ENCODE peak calls at places on chromosomes 12 and 14, in five cellular contexts. One of them, this sample, is unnamed.

GRCh38 chr14:74611672-74612345 is at the start of gene LTBP2:
- DNase-seq in IMR-90: peak; percentile 31
- DNase-seq in HFFc6: no peak
- DNase-seq in uterus: peak; percentile 60
- DNase-seq in GM20000: peak; percentile 38
- DNase-seq in this sample: no peak

GRCh38 chr12:25347716-25348261 is 97.1 kb upstream of the KRAS start:
- DNase-seq in IMR-90: no peak
- DNase-seq in HFFc6: no peak
- DNase-seq in uterus: no peak
- DNase-seq in GM20000: no peak
- DNase-seq in this sample: peak; percentile 11

GRCh38 chr14:68363841-68364711 is 428.8 kb downstream of the ZFP36L1 start:
- DNase-seq in IMR-90: peak; percentile 62
- DNase-seq in HFFc6: no peak
- DNase-seq in uterus: no peak
- DNase-seq in GM20000: no peak
- DNase-seq in this sample: peak; percentile 61

GRCh38 chr12:108129017-108129812 is at the start of gene WSCD2:
- DNase-seq in IMR-90: no peak
- DNase-seq in HFFc6: no peak
- DNase-seq in uterus: peak; percentile 68
- DNase-seq in GM20000: no peak
- DNase-seq in this sample: peak; percentile 3

GRCh38 chr14:69845787-69846186 is 33.4 kb upstream of the SMOC1 start:
- DNase-seq in IMR-90: peak; percentile 4
- DNase-seq in HFFc6: no peak
- DNase-seq in uterus: no peak
- DNase-seq in GM20000: peak; percentile 14
- DNase-seq in this sample: no peak

GRCh38 chr12:12877145-12877544 is 14.2 kb upstream of the GPRC5A start:
- DNase-seq in IMR-90: no peak
- DNase-seq in HFFc6: no peak
- DNase-seq in uterus: no peak
- DNase-seq in GM20000: no peak
- DNase-seq in this sample: no peak

GRCh38 chr12:67939611-67940010 is 49.6 kb upstream of the IFNG-AS1 start:
- DNase-seq in IMR-90: no peak
- DNase-seq in HFFc6: no peak
- DNase-seq in uterus: no peak
- DNase-seq in GM20000: no peak
- DNase-seq in this sample: no peak

GRCh38 chr12:58557156-58557555 is 363.1 kb downstream of the LRIG3 start:
- DNase-seq in IMR-90: peak; percentile 83
- DNase-seq in HFFc6: peak; percentile 58
- DNase-seq in uterus: no peak
- DNase-seq in GM20000: no peak
- DNase-seq in this sample: peak; percentile 92

GRCh38 chr14:66003082-66003740 is 483.0 kb upstream of the CCDC196 start:
- DNase-seq in IMR-90: no peak
- DNase-seq in HFFc6: no peak
- DNase-seq in uterus: no peak
- DNase-seq in GM20000: no peak
- DNase-seq in this sample: no peak

GRCh38 chr12:94187351-94187750 is 39.0 kb downstream of the PLXNC1 start:
- DNase-seq in IMR-90: no peak
- DNase-seq in HFFc6: no peak
- DNase-seq in uterus: no peak
- DNase-seq in GM20000: no peak
- DNase-seq in this sample: no peak

GRCh38 chr12:11134300-11134699 is at the start of gene TAS2R30:
- DNase-seq in IMR-90: no peak
- DNase-seq in HFFc6: no peak
- DNase-seq in uterus: no peak
- DNase-seq in GM20000: no peak
- DNase-seq in this sample: no peak

GRCh38 chr12:38771871-38772270 is 133.5 kb downstream of the CPNE8 start:
- DNase-seq in IMR-90: no peak
- DNase-seq in HFFc6: no peak
- DNase-seq in uterus: no peak
- DNase-seq in GM20000: peak; percentile 24
- DNase-seq in this sample: peak; percentile 6

GRCh38 chr14:99968156-99968920 is 96.9 kb upstream of the EVL start:
- DNase-seq in IMR-90: peak; percentile 92
- DNase-seq in HFFc6: peak; percentile 75
- DNase-seq in uterus: peak; percentile 56
- DNase-seq in GM20000: no peak
- DNase-seq in this sample: peak; percentile 60

GRCh38 chr12:94879542-94879941 is 124.0 kb downstream of the NDUFA12 start:
- DNase-seq in IMR-90: peak; percentile 7
- DNase-seq in HFFc6: no peak
- DNase-seq in uterus: no peak
- DNase-seq in GM20000: peak; percentile 36
- DNase-seq in this sample: peak; percentile 16

DNA sequence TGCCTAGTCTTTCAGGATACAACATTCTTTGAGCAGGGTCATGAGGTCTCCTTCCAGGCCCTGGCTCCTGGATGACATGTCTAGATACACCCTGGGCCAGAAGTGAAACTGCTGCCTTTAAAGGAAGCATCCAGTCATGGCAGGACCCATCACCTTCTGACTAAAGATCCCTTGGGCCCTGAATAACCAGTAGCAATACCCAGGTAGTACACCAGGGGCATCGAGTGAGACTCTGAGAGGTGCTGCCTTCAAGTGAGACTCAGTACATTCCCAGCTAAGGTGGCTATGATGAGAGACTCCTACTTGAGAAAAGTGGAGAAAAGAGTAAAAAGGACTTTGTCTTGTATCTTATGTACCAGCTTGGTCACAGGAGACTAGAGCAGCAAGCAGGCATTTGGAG is 23.5 kb downstream of the OR6C68 start:
- DNase-seq in IMR-90: no peak
- DNase-seq in HFFc6: no peak
- DNase-seq in uterus: no peak
- DNase-seq in GM20000: no peak
- DNase-seq in this sample: no peak
- TF ChIP-seq CTCF in IMR-90: no peak
- TF ChIP-seq CTCF in HFFc6: no peak
- TF ChIP-seq CTCF in uterus: no peak
- TF ChIP-seq CTCF in GM20000: no peak
- TF ChIP-seq CTCF in this sample: no peak

DNA sequence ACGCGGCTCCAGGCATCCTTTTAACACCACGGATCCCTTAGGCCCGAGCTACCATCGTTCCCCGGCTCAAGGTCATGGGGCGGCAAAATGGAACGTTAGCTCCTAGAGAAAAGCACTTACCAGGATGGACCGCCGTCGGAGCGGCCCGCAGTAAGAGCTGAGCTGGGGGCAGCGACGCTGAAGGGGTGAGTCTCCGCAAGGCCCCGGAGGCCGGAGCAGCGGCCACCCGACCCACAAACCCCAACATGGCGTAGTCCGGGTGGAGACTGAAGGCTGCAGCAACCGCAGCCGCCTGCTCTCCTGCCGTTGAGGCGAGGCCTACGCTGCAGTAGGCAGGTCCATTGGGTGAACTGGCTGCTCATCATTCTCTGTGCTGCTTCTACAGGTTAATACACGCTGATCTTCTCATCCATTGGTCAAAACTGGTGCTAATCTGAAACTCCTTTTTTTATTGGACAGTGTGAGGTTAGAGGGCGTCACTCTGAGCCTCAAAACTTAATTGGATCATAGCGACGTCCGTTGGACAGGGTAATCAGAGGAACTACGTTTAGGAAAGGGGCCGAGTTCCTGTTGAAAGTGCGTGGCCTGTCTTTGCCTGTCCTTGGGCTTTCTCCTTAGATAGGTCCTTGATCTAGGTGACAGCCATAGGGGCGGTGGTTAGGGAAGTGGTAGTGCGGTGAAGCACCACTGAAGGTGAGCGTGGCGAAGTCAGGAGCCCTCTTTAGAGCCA is at the start of gene ATP5F1B:
- DNase-seq in IMR-90: peak; percentile 100
- DNase-seq in HFFc6: peak; percentile 100
- DNase-seq in uterus: peak; percentile 99
- DNase-seq in GM20000: peak; percentile 96
- DNase-seq in this sample: peak; percentile 100
- TF ChIP-seq CTCF in IMR-90: no peak
- TF ChIP-seq CTCF in HFFc6: no peak
- TF ChIP-seq CTCF in uterus: no peak
- TF ChIP-seq CTCF in GM20000: no peak
- TF ChIP-seq CTCF in this sample: no peak

GRCh38 chr12:96208346-96208745 is 14.2 kb downstream of the ELK3 start:
- DNase-seq in IMR-90: peak; percentile 86
- DNase-seq in HFFc6: peak; percentile 83
- DNase-seq in uterus: no peak
- DNase-seq in GM20000: no peak
- DNase-seq in this sample: peak; percentile 90

GRCh38 chr12:96206957-96207356 is 12.8 kb downstream of the ELK3 start:
- DNase-seq in IMR-90: no peak
- DNase-seq in HFFc6: no peak
- DNase-seq in uterus: no peak
- DNase-seq in GM20000: no peak
- DNase-seq in this sample: no peak

GRCh38 chr12:96211989-96212388 is 17.8 kb downstream of the ELK3 start:
- DNase-seq in IMR-90: no peak
- DNase-seq in HFFc6: no peak
- DNase-seq in uterus: peak; percentile 18
- DNase-seq in GM20000: no peak
- DNase-seq in this sample: no peak

GRCh38 chr12:96210376-96211055 is 16.3 kb downstream of the ELK3 start:
- DNase-seq in IMR-90: no peak
- DNase-seq in HFFc6: no peak
- DNase-seq in uterus: no peak
- DNase-seq in GM20000: peak; percentile 35
- DNase-seq in this sample: peak; percentile 36

GRCh38 chr12:96208801-96209534 is 14.8 kb downstream of the ELK3 start:
- DNase-seq in IMR-90: no peak
- DNase-seq in HFFc6: no peak
- DNase-seq in uterus: no peak
- DNase-seq in GM20000: no peak
- DNase-seq in this sample: peak; percentile 81
- TF ChIP-seq CTCF in IMR-90: peak; percentile 12
- TF ChIP-seq CTCF in HFFc6: peak; percentile 49
- TF ChIP-seq CTCF in uterus: peak; percentile 40
- TF ChIP-seq CTCF in GM20000: no peak
- TF ChIP-seq CTCF in this sample: peak; percentile 16

GRCh38 chr14:91264151-91265150 is 19.9 kb upstream of the GPR68 start:
- DNase-seq in IMR-90: no peak
- DNase-seq in HFFc6: no peak
- DNase-seq in uterus: no peak
- DNase-seq in GM20000: no peak
- DNase-seq in this sample: no peak
- TF ChIP-seq CTCF in IMR-90: no peak
- TF ChIP-seq CTCF in HFFc6: no peak
- TF ChIP-seq CTCF in uterus: no peak
- TF ChIP-seq CTCF in GM20000: no peak
- TF ChIP-seq CTCF in this sample: no peak

DNA sequence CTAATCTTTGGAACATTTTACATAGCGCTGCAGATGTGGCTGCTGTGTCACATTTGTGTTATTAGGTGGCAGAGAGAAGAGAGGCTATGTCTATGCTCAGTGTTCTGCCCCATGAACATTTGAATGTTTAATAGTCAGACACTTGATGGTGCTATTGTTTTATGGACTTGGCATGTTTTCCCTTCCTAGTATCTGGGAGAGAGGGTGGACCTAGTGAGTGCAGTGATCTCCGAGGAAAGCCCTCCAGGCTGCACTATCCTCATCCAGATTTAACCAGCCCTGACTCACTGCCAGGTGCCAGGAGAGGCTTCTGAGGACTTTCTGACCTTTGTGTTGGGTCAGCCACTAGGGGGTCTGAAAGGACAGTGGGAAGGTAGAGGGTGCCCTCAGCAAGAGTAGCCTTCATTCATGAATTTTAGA is 24.3 kb downstream of the ZFC3H1 start:
- DNase-seq in IMR-90: no peak
- DNase-seq in HFFc6: no peak
- DNase-seq in uterus: no peak
- DNase-seq in GM20000: no peak
- DNase-seq in this sample: no peak
- TF ChIP-seq CTCF in IMR-90: no peak
- TF ChIP-seq CTCF in HFFc6: peak; percentile 57
- TF ChIP-seq CTCF in uterus: no peak
- TF ChIP-seq CTCF in GM20000: no peak
- TF ChIP-seq CTCF in this sample: peak; percentile 22